ENCODE peak calls at places on chromosomes 16 and 17, in six cellular contexts. One of them, this sample, is unnamed.
A peak's percentile ranks its signal among the peaks of the same experiment; 100 is the strongest.

GRCh38 chr16:521381-522210 is 5.9 kb upstream of the CAPN15 start:
- DNase-seq in tibial artery: no peak
- DNase-seq in IMR-90: no peak
- DNase-seq in HL-60: no peak
- DNase-seq in cardiac muscle cell: no peak
- DNase-seq in H9: peak; percentile 86
- DNase-seq in this sample: no peak

GRCh38 chr16:50933257-50933656 is 191.4 kb downstream of the CYLD start:
- DNase-seq in tibial artery: no peak
- DNase-seq in IMR-90: no peak
- DNase-seq in HL-60: no peak
- DNase-seq in cardiac muscle cell: no peak
- DNase-seq in H9: no peak
- DNase-seq in this sample: no peak

GRCh38 chr17:16486373-16487250 is 5.4 kb downstream of the LRRC75A start:
- DNase-seq in tibial artery: peak; percentile 61
- DNase-seq in IMR-90: peak; percentile 44
- DNase-seq in HL-60: no peak
- DNase-seq in cardiac muscle cell: peak; percentile 76
- DNase-seq in H9: peak; percentile 82
- DNase-seq in this sample: peak; percentile 78

GRCh38 chr16:28492511-28492910 is 637 bp upstream of the CLN3 start:
- DNase-seq in tibial artery: no peak
- DNase-seq in IMR-90: no peak
- DNase-seq in HL-60: no peak
- DNase-seq in cardiac muscle cell: no peak
- DNase-seq in H9: no peak
- DNase-seq in this sample: no peak

GRCh38 chr16:24499193-24499814 is 40.1 kb upstream of the RBBP6 start:
- DNase-seq in tibial artery: no peak
- DNase-seq in IMR-90: peak; percentile 11
- DNase-seq in HL-60: peak; percentile 11
- DNase-seq in cardiac muscle cell: peak; percentile 39
- DNase-seq in H9: peak; percentile 83
- DNase-seq in this sample: no peak

GRCh38 chr16:48971571-48972071 is 310.0 kb downstream of the CBLN1 start:
- DNase-seq in tibial artery: no peak
- DNase-seq in IMR-90: no peak
- DNase-seq in HL-60: no peak
- DNase-seq in cardiac muscle cell: no peak
- DNase-seq in H9: no peak
- DNase-seq in this sample: no peak

GRCh38 chr16:1989826-1990335 is at the start of gene SYNGR3:
- DNase-seq in tibial artery: no peak
- DNase-seq in IMR-90: no peak
- DNase-seq in HL-60: no peak
- DNase-seq in cardiac muscle cell: no peak
- DNase-seq in H9: no peak
- DNase-seq in this sample: no peak

GRCh38 chr17:62801553-62801952 is 6.6 kb downstream of the MARCHF10 start:
- DNase-seq in tibial artery: no peak
- DNase-seq in IMR-90: peak; percentile 36
- DNase-seq in HL-60: no peak
- DNase-seq in cardiac muscle cell: no peak
- DNase-seq in H9: no peak
- DNase-seq in this sample: no peak

GRCh38 chr16:4058386-4058785 is 57.9 kb downstream of the ADCY9 start:
- DNase-seq in tibial artery: no peak
- DNase-seq in IMR-90: peak; percentile 44
- DNase-seq in HL-60: no peak
- DNase-seq in cardiac muscle cell: no peak
- DNase-seq in H9: no peak
- DNase-seq in this sample: no peak

GRCh38 chr17:1724869-1725641 is 551 bp downstream of the WDR81 start:
- DNase-seq in tibial artery: peak; percentile 36
- DNase-seq in IMR-90: no peak
- DNase-seq in HL-60: peak; percentile 61
- DNase-seq in cardiac muscle cell: no peak
- DNase-seq in H9: no peak
- DNase-seq in this sample: no peak

GRCh38 chr17:50289268-50289667 is 15.0 kb downstream of the TMEM92 start:
- DNase-seq in tibial artery: peak; percentile 62
- DNase-seq in IMR-90: peak; percentile 77
- DNase-seq in HL-60: no peak
- DNase-seq in cardiac muscle cell: peak; percentile 51
- DNase-seq in H9: no peak
- DNase-seq in this sample: no peak

GRCh38 chr17:17724991-17725852 is 44.0 kb downstream of the RAI1 start:
- DNase-seq in tibial artery: no peak
- DNase-seq in IMR-90: no peak
- DNase-seq in HL-60: no peak
- DNase-seq in cardiac muscle cell: no peak
- DNase-seq in H9: peak; percentile 69
- DNase-seq in this sample: no peak

GRCh38 chr17:13385481-13385907 is 216.2 kb downstream of the HS3ST3A1 start:
- DNase-seq in tibial artery: no peak
- DNase-seq in IMR-90: peak; percentile 22
- DNase-seq in HL-60: no peak
- DNase-seq in cardiac muscle cell: peak; percentile 34
- DNase-seq in H9: no peak
- DNase-seq in this sample: no peak

GRCh38 chr16:28181557-28181914 is 30.2 kb downstream of the XPO6 start:
- DNase-seq in tibial artery: peak; percentile 34
- DNase-seq in IMR-90: peak; percentile 97
- DNase-seq in HL-60: no peak
- DNase-seq in cardiac muscle cell: peak; percentile 95
- DNase-seq in H9: no peak
- DNase-seq in this sample: peak; percentile 18

GRCh38 chr17:69967910-69968411 is 107.1 kb upstream of the KCNJ16 start:
- DNase-seq in tibial artery: no peak
- DNase-seq in IMR-90: peak; percentile 98
- DNase-seq in HL-60: no peak
- DNase-seq in cardiac muscle cell: peak; percentile 3
- DNase-seq in H9: no peak
- DNase-seq in this sample: no peak

GRCh38 chr16:49890876-49891275 is 35.0 kb upstream of the ZNF423 start:
- DNase-seq in tibial artery: no peak
- DNase-seq in IMR-90: no peak
- DNase-seq in HL-60: no peak
- DNase-seq in cardiac muscle cell: peak; percentile 22
- DNase-seq in H9: peak; percentile 85
- DNase-seq in this sample: no peak

GRCh38 chr16:27495191-27495590 is 54.5 kb downstream of the GTF3C1 start:
- DNase-seq in tibial artery: peak; percentile 34
- DNase-seq in IMR-90: peak; percentile 85
- DNase-seq in HL-60: no peak
- DNase-seq in cardiac muscle cell: peak; percentile 86
- DNase-seq in H9: no peak
- DNase-seq in this sample: peak; percentile 45

GRCh38 chr17:17779015-17779611 is 57.7 kb downstream of the SREBF1 start:
- DNase-seq in tibial artery: no peak
- DNase-seq in IMR-90: no peak
- DNase-seq in HL-60: no peak
- DNase-seq in cardiac muscle cell: no peak
- DNase-seq in H9: no peak
- DNase-seq in this sample: no peak

GRCh38 chr17:4807534-4808377 is 804 bp downstream of the PLD2 start:
- DNase-seq in tibial artery: no peak
- DNase-seq in IMR-90: no peak
- DNase-seq in HL-60: no peak
- DNase-seq in cardiac muscle cell: peak; percentile 6
- DNase-seq in H9: no peak
- DNase-seq in this sample: no peak

GRCh38 chr16:84411768-84412167 is 43.4 kb downstream of the ATP2C2 start:
- DNase-seq in tibial artery: no peak
- DNase-seq in IMR-90: no peak
- DNase-seq in HL-60: no peak
- DNase-seq in cardiac muscle cell: no peak
- DNase-seq in H9: no peak
- DNase-seq in this sample: no peak

GRCh38 chr16:5015351-5015750 is 18.4 kb downstream of the NAGPA start:
- DNase-seq in tibial artery: no peak
- DNase-seq in IMR-90: no peak
- DNase-seq in HL-60: no peak
- DNase-seq in cardiac muscle cell: no peak
- DNase-seq in H9: no peak
- DNase-seq in this sample: no peak

GRCh38 chr17:69828087-69828486 is 246.9 kb upstream of the KCNJ16 start:
- DNase-seq in tibial artery: peak; percentile 39
- DNase-seq in IMR-90: peak; percentile 69
- DNase-seq in HL-60: no peak
- DNase-seq in cardiac muscle cell: peak; percentile 24
- DNase-seq in H9: no peak
- DNase-seq in this sample: peak; percentile 62

GRCh38 chr17:82060001-82060380 is 5.6 kb downstream of the DUS1L start:
- DNase-seq in tibial artery: no peak
- DNase-seq in IMR-90: no peak
- DNase-seq in HL-60: no peak
- DNase-seq in cardiac muscle cell: no peak
- DNase-seq in H9: no peak
- DNase-seq in this sample: no peak

GRCh38 chr16:49282690-49283375 is 1.2 kb upstream of the CBLN1 start:
- DNase-seq in tibial artery: no peak
- DNase-seq in IMR-90: no peak
- DNase-seq in HL-60: no peak
- DNase-seq in cardiac muscle cell: no peak
- DNase-seq in H9: peak; percentile 80
- DNase-seq in this sample: no peak

GRCh38 chr16:21263640-21264211 is 14.4 kb downstream of the CRYM start:
- DNase-seq in tibial artery: no peak
- DNase-seq in IMR-90: peak; percentile 18
- DNase-seq in HL-60: no peak
- DNase-seq in cardiac muscle cell: peak; percentile 41
- DNase-seq in H9: no peak
- DNase-seq in this sample: no peak

GRCh38 chr17:81090361-81091133 is 55.6 kb downstream of the BAIAP2 start:
- DNase-seq in tibial artery: peak; percentile 79
- DNase-seq in IMR-90: no peak
- DNase-seq in HL-60: peak; percentile 89
- DNase-seq in cardiac muscle cell: peak; percentile 35
- DNase-seq in H9: peak; percentile 95
- DNase-seq in this sample: peak; percentile 65

DNA sequence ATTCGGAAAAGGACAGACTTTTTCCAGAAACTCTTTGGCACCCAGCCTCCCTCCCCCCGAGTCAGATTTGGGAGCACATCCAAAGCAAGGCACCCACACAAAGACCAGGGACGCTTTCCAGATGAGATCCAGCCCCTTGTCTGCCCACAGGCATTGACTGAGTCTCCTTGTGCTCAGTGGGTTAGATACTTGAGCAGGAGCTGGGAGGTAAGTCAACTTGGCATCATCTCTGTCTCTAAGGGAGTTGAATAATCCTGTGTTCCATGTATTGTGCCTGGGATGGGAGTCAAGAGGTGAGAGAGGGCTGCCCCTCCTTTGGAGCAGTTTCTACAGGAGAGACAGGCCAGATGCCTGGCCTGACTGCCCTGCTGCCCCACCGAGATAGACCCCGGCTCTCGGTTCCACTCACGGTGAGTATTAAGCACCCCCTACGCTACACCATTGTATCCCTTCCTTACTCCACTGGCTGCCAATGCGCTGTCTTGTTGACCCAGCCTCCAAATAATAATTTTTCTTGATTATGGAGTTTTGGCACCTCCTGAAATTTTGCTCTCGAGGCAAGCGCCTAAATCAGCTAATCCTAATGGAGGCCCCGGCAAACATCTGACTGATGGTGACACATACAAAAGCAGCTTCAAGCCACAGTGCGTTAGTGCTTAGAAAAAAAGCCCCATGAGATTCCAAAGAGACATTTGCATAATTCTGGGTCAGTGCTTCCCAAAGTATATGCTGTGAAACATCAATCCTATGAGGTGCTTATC is 29.6 kb upstream of the MAP3K14 start:
- DNase-seq in tibial artery: no peak
- DNase-seq in IMR-90: peak; percentile 8
- DNase-seq in HL-60: no peak
- DNase-seq in cardiac muscle cell: peak; percentile 92
- DNase-seq in H9: peak; percentile 24
- DNase-seq in this sample: no peak
- H3K27me3 ChIP-seq in tibial artery: no peaks in the 10 kb centered on the region
- H3K27me3 ChIP-seq in IMR-90: no peaks in the 10 kb centered on the region
- H3K27me3 ChIP-seq in HL-60: no peaks in the 10 kb centered on the region
- H3K27me3 ChIP-seq in cardiac muscle cell: no peaks in the 10 kb centered on the region
- H3K27me3 ChIP-seq in H9: no peaks in the 10 kb centered on the region
- H3K27me3 ChIP-seq in this sample: no peaks in the 10 kb centered on the region

DNA sequence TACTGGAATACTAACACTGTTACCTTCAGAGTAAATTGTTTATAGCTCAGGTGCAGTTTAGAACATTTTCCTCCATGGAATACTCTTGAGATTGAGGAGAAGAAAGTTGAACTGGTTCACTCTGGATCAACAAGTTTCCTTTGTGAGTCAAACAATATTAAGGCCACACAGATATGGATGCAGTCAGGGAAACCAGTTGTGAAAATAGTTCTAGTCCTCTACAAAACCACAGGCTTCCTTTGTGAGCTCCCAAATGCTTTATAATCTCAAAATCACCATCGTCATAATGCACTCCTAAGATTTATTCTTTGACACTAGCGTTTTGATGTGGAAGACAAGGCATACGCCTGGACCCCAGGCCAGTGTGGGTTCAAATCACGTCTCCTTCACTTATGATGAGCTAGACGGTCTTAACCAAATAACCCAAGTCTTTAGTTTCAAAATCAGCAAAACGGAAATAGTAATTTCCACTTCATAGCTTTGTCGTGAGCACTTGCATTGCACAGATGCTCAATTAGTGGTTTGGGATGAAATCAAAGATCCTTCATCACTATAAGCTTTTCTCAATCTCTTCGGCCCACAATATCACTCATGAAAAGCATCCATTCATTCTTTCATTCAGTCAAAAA is 142.6 kb downstream of the STX8 start:
- DNase-seq in tibial artery: no peak
- DNase-seq in IMR-90: peak; percentile 33
- DNase-seq in HL-60: no peak
- DNase-seq in cardiac muscle cell: no peak
- DNase-seq in H9: no peak
- DNase-seq in this sample: no peak
- H3K27ac ChIP-seq in tibial artery: peak overlapping the region; percentile 40
- H3K27ac ChIP-seq in IMR-90: no peak overlapping the region
- H3K27ac ChIP-seq in HL-60: no peak overlapping the region
- H3K27ac ChIP-seq in cardiac muscle cell: no peak overlapping the region
- H3K27ac ChIP-seq in H9: no peak overlapping the region
- H3K27ac ChIP-seq in this sample: peak overlapping the region; percentile 47

GRCh38 chr16:85998868-85999729 is 100.1 kb downstream of the IRF8 start:
- DNase-seq in tibial artery: no peak
- DNase-seq in IMR-90: no peak
- DNase-seq in HL-60: no peak
- DNase-seq in cardiac muscle cell: no peak
- DNase-seq in H9: no peak
- DNase-seq in this sample: no peak
- H3K27me3 ChIP-seq in tibial artery: no peaks in the 10 kb centered on the region
- H3K27me3 ChIP-seq in IMR-90: peaks cover 83% of the 10 kb centered on the region
- H3K27me3 ChIP-seq in HL-60: no peaks in the 10 kb centered on the region
- H3K27me3 ChIP-seq in cardiac muscle cell: no peaks in the 10 kb centered on the region
- H3K27me3 ChIP-seq in H9: no peaks in the 10 kb centered on the region
- H3K27me3 ChIP-seq in this sample: peaks cover 18% of the 10 kb centered on the region

DNA sequence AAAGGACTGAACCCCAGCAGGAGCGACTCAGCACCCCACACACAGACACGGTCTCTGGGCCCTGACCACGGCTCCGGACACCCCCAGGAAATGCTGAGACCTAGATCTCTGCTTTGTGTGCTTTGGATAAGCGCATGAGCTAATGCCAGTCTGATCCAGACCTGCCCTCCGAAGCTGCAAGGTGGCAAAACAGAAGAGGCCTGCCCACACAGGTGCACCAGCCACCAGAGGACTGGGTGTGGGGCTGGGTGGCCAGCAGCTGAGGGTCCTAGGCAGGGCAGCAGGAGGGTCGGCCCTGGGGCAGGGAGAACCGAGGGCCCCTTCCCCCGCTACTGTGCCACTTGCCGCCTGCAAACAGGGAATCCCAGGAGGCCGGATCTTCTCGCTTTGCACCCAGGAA is 30.7 kb upstream of the EIF1 start:
- DNase-seq in tibial artery: no peak
- DNase-seq in IMR-90: no peak
- DNase-seq in HL-60: no peak
- DNase-seq in cardiac muscle cell: no peak
- DNase-seq in H9: no peak
- DNase-seq in this sample: no peak
- H3K27ac ChIP-seq in tibial artery: no peak overlapping the region
- H3K27ac ChIP-seq in IMR-90: no peak overlapping the region
- H3K27ac ChIP-seq in HL-60: no peak overlapping the region
- H3K27ac ChIP-seq in cardiac muscle cell: no peak overlapping the region
- H3K27ac ChIP-seq in H9: no peak overlapping the region
- H3K27ac ChIP-seq in this sample: no peak overlapping the region

This sample was measured in heart left ventricle.